ENCODE peak calls at places on chromosomes 5 and 9, in nine cellular contexts. One of them, this sample, is unnamed.

GRCh38 chr5:74641778-74642542 is 1.4 kb upstream of the ENC1 start:
- DNase-seq in prostate gland: peak
- DNase-seq in HCT116: peak
- DNase-seq in GM12891: no peak
- DNase-seq in sigmoid colon: no peak
- DNase-seq in breast epithelium: no peak
- DNase-seq in stomach: peak
- DNase-seq in GM12878: no peak
- DNase-seq in H1: peak
- DNase-seq in this sample: no peak

GRCh38 chr5:157592594-157592993 is 17.0 kb upstream of the ADAM19 start:
- DNase-seq in H1: no peak
- DNase-seq in prostate gland: no peak
- DNase-seq in stomach: no peak
- DNase-seq in GM12891: no peak
- DNase-seq in sigmoid colon: no peak
- DNase-seq in HCT116: no peak
- DNase-seq in GM12878: no peak
- DNase-seq in breast epithelium: no peak
- DNase-seq in this sample: no peak

GRCh38 chr5:28961806-28962205 is 1923.4 kb upstream of the CDH9 start:
- DNase-seq in stomach: no peak
- DNase-seq in breast epithelium: no peak
- DNase-seq in GM12878: no peak
- DNase-seq in sigmoid colon: no peak
- DNase-seq in HCT116: no peak
- DNase-seq in prostate gland: no peak
- DNase-seq in H1: no peak
- DNase-seq in GM12891: no peak
- DNase-seq in this sample: no peak

GRCh38 chr9:35267716-35268115 is 105.9 kb downstream of the UNC13B start:
- DNase-seq in prostate gland: peak
- DNase-seq in stomach: no peak
- DNase-seq in H1: no peak
- DNase-seq in HCT116: no peak
- DNase-seq in GM12878: no peak
- DNase-seq in breast epithelium: no peak
- DNase-seq in sigmoid colon: no peak
- DNase-seq in GM12891: no peak
- DNase-seq in this sample: no peak

GRCh38 chr5:146494656-146495055 is 21.3 kb downstream of the GPR151 start:
- DNase-seq in GM12891: no peak
- DNase-seq in breast epithelium: no peak
- DNase-seq in sigmoid colon: no peak
- DNase-seq in HCT116: no peak
- DNase-seq in stomach: no peak
- DNase-seq in H1: no peak
- DNase-seq in GM12878: no peak
- DNase-seq in prostate gland: no peak
- DNase-seq in this sample: no peak

GRCh38 chr9:127689332-127690000 is 17.3 kb upstream of the CFAP157 start:
- DNase-seq in GM12891: no peak
- DNase-seq in sigmoid colon: no peak
- DNase-seq in H1: no peak
- DNase-seq in stomach: no peak
- DNase-seq in breast epithelium: no peak
- DNase-seq in GM12878: no peak
- DNase-seq in HCT116: no peak
- DNase-seq in prostate gland: no peak
- DNase-seq in this sample: no peak

GRCh38 chr5:68303038-68303738 is 87.6 kb downstream of the PIK3R1 start:
- DNase-seq in breast epithelium: no peak
- DNase-seq in HCT116: no peak
- DNase-seq in stomach: no peak
- DNase-seq in sigmoid colon: no peak
- DNase-seq in H1: no peak
- DNase-seq in GM12878: peak
- DNase-seq in prostate gland: no peak
- DNase-seq in GM12891: no peak
- DNase-seq in this sample: no peak

GRCh38 chr5:131260895-131261294 is 3.0 kb upstream of the CDC42SE2 start:
- DNase-seq in stomach: no peak
- DNase-seq in prostate gland: no peak
- DNase-seq in H1: no peak
- DNase-seq in GM12878: no peak
- DNase-seq in breast epithelium: no peak
- DNase-seq in GM12891: no peak
- DNase-seq in HCT116: no peak
- DNase-seq in sigmoid colon: no peak
- DNase-seq in this sample: no peak

GRCh38 chr9:131419029-131419614 is 25.2 kb downstream of the PRRC2B start:
- DNase-seq in HCT116: no peak
- DNase-seq in prostate gland: no peak
- DNase-seq in sigmoid colon: no peak
- DNase-seq in stomach: no peak
- DNase-seq in GM12891: no peak
- DNase-seq in breast epithelium: no peak
- DNase-seq in GM12878: no peak
- DNase-seq in H1: no peak
- DNase-seq in this sample: no peak

GRCh38 chr5:133327946-133328401 is 276.2 kb downstream of the HSPA4 start:
- DNase-seq in stomach: no peak
- DNase-seq in H1: no peak
- DNase-seq in GM12891: no peak
- DNase-seq in breast epithelium: no peak
- DNase-seq in prostate gland: no peak
- DNase-seq in HCT116: no peak
- DNase-seq in sigmoid colon: no peak
- DNase-seq in GM12878: no peak
- DNase-seq in this sample: no peak

GRCh38 chr5:171790408-171790807 is 4.8 kb downstream of the SMIM23 start:
- DNase-seq in breast epithelium: no peak
- DNase-seq in sigmoid colon: no peak
- DNase-seq in HCT116: no peak
- DNase-seq in stomach: no peak
- DNase-seq in prostate gland: no peak
- DNase-seq in GM12878: no peak
- DNase-seq in GM12891: no peak
- DNase-seq in H1: no peak
- DNase-seq in this sample: no peak

DNA sequence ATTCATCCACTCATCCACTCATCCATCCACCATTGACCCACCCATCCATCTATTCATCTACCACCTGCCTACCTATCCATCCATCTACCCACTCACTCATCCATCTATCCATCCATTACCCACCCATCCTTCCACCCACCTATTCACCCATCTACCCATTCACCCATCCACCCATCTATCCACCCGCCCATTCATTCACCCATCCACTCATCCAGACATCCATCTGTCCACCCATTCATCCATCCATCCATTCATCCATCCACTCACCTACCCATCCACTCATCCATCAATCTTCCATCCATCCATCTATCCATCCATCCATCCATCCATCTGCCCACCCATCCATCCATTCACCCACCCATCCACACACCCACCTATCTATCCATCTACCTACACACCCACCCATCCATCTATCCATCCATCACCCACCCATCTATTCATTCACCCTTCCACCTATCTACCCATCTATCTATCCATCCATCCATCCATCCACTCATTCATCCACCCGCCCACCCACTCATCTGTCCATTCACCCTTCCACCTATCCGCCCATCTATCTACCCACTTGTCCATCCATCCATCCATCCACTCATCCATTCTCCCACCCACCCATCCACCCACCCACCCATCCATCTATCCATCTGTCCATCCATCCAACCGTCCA is 23.2 kb downstream of the PSAT1 start:
- DNase-seq in GM12891: no peak
- DNase-seq in H1: peak
- DNase-seq in breast epithelium: no peak
- DNase-seq in stomach: no peak
- DNase-seq in HCT116: no peak
- DNase-seq in sigmoid colon: no peak
- DNase-seq in GM12878: no peak
- DNase-seq in prostate gland: no peak
- DNase-seq in this sample: no peak
- TF ChIP-seq POLR2A in GM12891: no peak
- TF ChIP-seq POLR2A in H1: peak
- TF ChIP-seq POLR2A in breast epithelium: no peak
- TF ChIP-seq POLR2A in stomach: no peak
- TF ChIP-seq POLR2A in HCT116: no peak
- TF ChIP-seq POLR2A in sigmoid colon: no peak
- TF ChIP-seq POLR2A in GM12878: no peak
- TF ChIP-seq POLR2A in prostate gland: no peak
- TF ChIP-seq POLR2A in this sample: no peak

GRCh38 chr9:91060520-91061343 is 259.1 kb downstream of the SYK start:
- DNase-seq in stomach: peak
- DNase-seq in H1: peak
- DNase-seq in prostate gland: peak
- DNase-seq in sigmoid colon: peak
- DNase-seq in breast epithelium: peak
- DNase-seq in HCT116: no peak
- DNase-seq in GM12891: no peak
- DNase-seq in GM12878: no peak
- DNase-seq in this sample: no peak
- TF ChIP-seq POLR2AphosphoS5 in stomach: peak
- TF ChIP-seq POLR2AphosphoS5 in H1: no peak
- TF ChIP-seq POLR2AphosphoS5 in prostate gland: peak
- TF ChIP-seq POLR2AphosphoS5 in sigmoid colon: peak
- TF ChIP-seq POLR2AphosphoS5 in breast epithelium: peak
- TF ChIP-seq POLR2AphosphoS5 in HCT116: no peak
- TF ChIP-seq POLR2AphosphoS5 in GM12891: no peak
- TF ChIP-seq POLR2AphosphoS5 in GM12878: no peak
- TF ChIP-seq POLR2AphosphoS5 in this sample: no peak

GRCh38 chr5:675111-675875 is 17.9 kb downstream of the TPPP start:
- DNase-seq in stomach: peak
- DNase-seq in GM12878: no peak
- DNase-seq in H1: no peak
- DNase-seq in prostate gland: no peak
- DNase-seq in HCT116: no peak
- DNase-seq in GM12891: no peak
- DNase-seq in breast epithelium: no peak
- DNase-seq in sigmoid colon: peak
- DNase-seq in this sample: no peak
- TF ChIP-seq POLR2A in stomach: no peak
- TF ChIP-seq POLR2A in GM12878: no peak
- TF ChIP-seq POLR2A in H1: no peak
- TF ChIP-seq POLR2A in prostate gland: no peak
- TF ChIP-seq POLR2A in HCT116: no peak
- TF ChIP-seq POLR2A in GM12891: no peak
- TF ChIP-seq POLR2A in breast epithelium: no peak
- TF ChIP-seq POLR2A in sigmoid colon: no peak
- TF ChIP-seq POLR2A in this sample: no peak

GRCh38 chr5:96935556-96936430 is at the start of gene LNPEP:
- DNase-seq in breast epithelium: peak
- DNase-seq in GM12891: peak
- DNase-seq in sigmoid colon: peak
- DNase-seq in stomach: peak
- DNase-seq in H1: peak
- DNase-seq in HCT116: peak
- DNase-seq in prostate gland: peak
- DNase-seq in GM12878: peak
- DNase-seq in this sample: peak

GRCh38 chr5:96934695-96935555 is 955 bp upstream of the LNPEP start:
- DNase-seq in H1: peak
- DNase-seq in breast epithelium: peak
- DNase-seq in prostate gland: peak
- DNase-seq in GM12891: peak
- DNase-seq in GM12878: peak
- DNase-seq in stomach: peak
- DNase-seq in sigmoid colon: peak
- DNase-seq in HCT116: peak
- DNase-seq in this sample: peak

GRCh38 chr5:96933764-96934163 is 2.1 kb upstream of the LNPEP start:
- DNase-seq in GM12891: no peak
- DNase-seq in stomach: no peak
- DNase-seq in prostate gland: no peak
- DNase-seq in H1: no peak
- DNase-seq in breast epithelium: no peak
- DNase-seq in sigmoid colon: no peak
- DNase-seq in HCT116: no peak
- DNase-seq in GM12878: no peak
- DNase-seq in this sample: no peak

GRCh38 chr5:96932026-96932425 is 3.9 kb upstream of the LNPEP start:
- DNase-seq in GM12891: no peak
- DNase-seq in sigmoid colon: no peak
- DNase-seq in prostate gland: no peak
- DNase-seq in breast epithelium: no peak
- DNase-seq in HCT116: no peak
- DNase-seq in H1: no peak
- DNase-seq in stomach: no peak
- DNase-seq in GM12878: no peak
- DNase-seq in this sample: no peak

DNA sequence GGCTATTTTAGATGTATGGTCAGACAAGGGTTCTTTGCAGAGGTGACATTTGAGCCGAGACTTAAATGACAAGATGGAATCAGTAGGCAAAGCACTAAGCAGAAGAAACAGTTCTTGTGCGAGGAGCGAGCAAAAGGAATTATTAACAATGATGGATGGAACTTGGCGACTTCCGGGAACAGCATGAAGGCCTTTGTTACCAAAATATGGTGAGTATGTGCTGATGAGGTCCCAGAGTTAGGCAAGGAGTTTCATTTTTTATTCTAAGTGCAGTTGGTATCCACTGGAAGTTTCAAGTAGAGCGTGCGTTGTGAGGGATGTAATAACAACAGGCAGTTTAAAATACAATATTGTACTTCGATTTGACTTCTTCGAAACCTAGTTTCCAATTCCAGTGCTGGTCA is 1.6 kb upstream of the LNPEP start:
- DNase-seq in H1: no peak
- DNase-seq in HCT116: no peak
- DNase-seq in GM12878: no peak
- DNase-seq in GM12891: no peak
- DNase-seq in prostate gland: peak
- DNase-seq in stomach: no peak
- DNase-seq in breast epithelium: no peak
- DNase-seq in sigmoid colon: no peak
- DNase-seq in this sample: no peak
- TF ChIP-seq POLR2AphosphoS5 in H1: no peak
- TF ChIP-seq POLR2AphosphoS5 in HCT116: no peak
- TF ChIP-seq POLR2AphosphoS5 in GM12878: no peak
- TF ChIP-seq POLR2AphosphoS5 in GM12891: no peak
- TF ChIP-seq POLR2AphosphoS5 in prostate gland: no peak
- TF ChIP-seq POLR2AphosphoS5 in stomach: no peak
- TF ChIP-seq POLR2AphosphoS5 in breast epithelium: no peak
- TF ChIP-seq POLR2AphosphoS5 in sigmoid colon: no peak
- TF ChIP-seq POLR2AphosphoS5 in this sample: no peak